ENCODE peak calls at places on chromosome 3, in ten cellular contexts. L is stimulated activated CD4-positive, alpha-beta T cell treated with anti-CD3 and anti-CD28 coated beads, Interleukin-2, amount 100 ng/mL, for 48 hours; U is AG20443; Y is hepatocyte; F is NB4; C is activated CD4-positive, alpha-beta T cell treated with anti-CD3 and anti-CD28 coated beads, Interleukin-2, amount 50 U/mL, for 48 hours; K is upper lobe of right lung; X is LoVo; D is NCI-H510A; M is amniotic stem cell. T is an unnamed sample.

GRCh38 chr3:155995525-155996370 is 124.6 kb upstream of the KCNAB1 start:
- DNase-seq in L (no peak), U (peak), Y (peak), F (peak), C (no peak), K (no peak), X (peak), D (peak), M (peak), T (peak)

GRCh38 chr3:161224786-161225185 is 3.7 kb downstream of the NMD3 start:
- DNase-seq in L (no peak), U (no peak), Y (no peak), F (no peak), C (no peak), K (no peak), X (no peak), D (no peak), M (no peak), T (no peak)

GRCh38 chr3:56468184-56469106 is at the start of gene ERC2:
- DNase-seq in L (no peak), U (peak), Y (peak), F (no peak), C (peak), K (peak), X (no peak), D (peak), M (no peak), T (peak)

GRCh38 chr3:62167566-62168262 is 205.6 kb downstream of the FEZF2 start:
- DNase-seq in L (no peak), U (peak), Y (no peak), F (no peak), C (no peak), K (no peak), X (no peak), D (no peak), M (no peak), T (no peak)

GRCh38 chr3:101532783-101533602 is 20.0 kb upstream of the SENP7 start:
- DNase-seq in L (no peak), U (peak), Y (no peak), F (no peak), C (no peak), K (no peak), X (no peak), D (no peak), M (no peak), T (no peak)

GRCh38 chr3:40985195-40985594 is 214.1 kb upstream of the CTNNB1 start:
- DNase-seq in L (no peak), U (no peak), Y (peak), F (peak), C (no peak), K (no peak), X (no peak), D (peak), M (no peak), T (peak)

GRCh38 chr3:49723301-49723630 is 485 bp downstream of the GMPPB start:
- DNase-seq in L (peak), U (peak), Y (peak), F (peak), C (peak), K (peak), X (peak), D (peak), M (no peak), T (peak)

GRCh38 chr3:99287876-99288275 is 350.5 kb upstream of the COL8A1 start:
- DNase-seq in L (no peak), U (no peak), Y (no peak), F (no peak), C (no peak), K (no peak), X (no peak), D (no peak), M (no peak), T (no peak)

GRCh38 chr3:94735354-94735753 is 672.5 kb downstream of the NSUN3 start:
- DNase-seq in L (no peak), U (no peak), Y (no peak), F (no peak), C (no peak), K (no peak), X (no peak), D (no peak), M (no peak), T (peak)

GRCh38 chr3:105523496-105523895 is 156.8 kb downstream of the ALCAM start:
- DNase-seq in L (no peak), U (no peak), Y (no peak), F (no peak), C (no peak), K (no peak), X (no peak), D (no peak), M (no peak), T (no peak)

GRCh38 chr3:48426401-48426909 is 3.4 kb downstream of the PLXNB1 start:
- DNase-seq in L (no peak), U (no peak), Y (no peak), F (no peak), C (no peak), K (no peak), X (no peak), D (no peak), M (no peak), T (no peak)

GRCh38 chr3:43243590-43244587 is 42.5 kb upstream of the SNRK start:
- DNase-seq in L (no peak), U (no peak), Y (no peak), F (peak), C (no peak), K (no peak), X (no peak), D (no peak), M (no peak), T (no peak)

GRCh38 chr3:113035387-113035982 is 44.7 kb downstream of the GTPBP8 start:
- DNase-seq in L (peak), U (peak), Y (peak), F (peak), C (peak), K (no peak), X (peak), D (no peak), M (peak), T (peak)

GRCh38 chr3:16794251-16794650 is 90.5 kb upstream of the PLCL2 start:
- DNase-seq in L (no peak), U (no peak), Y (no peak), F (no peak), C (no peak), K (no peak), X (no peak), D (no peak), M (no peak), T (peak)